ENCODE peak calls at places on chromosomes 2 and 18, in five cellular contexts. J is anterior cingulate cortex, T is LoVo, Z is C1 segment of cervical spinal cord, Q is SHP77. S is an unnamed sample.

GRCh38 chr18:12543697-12544096 is 114.2 kb downstream of the SPIRE1 start:
- DNase-seq in J (no peak), T (no peak), Z (no peak), Q (no peak), S (no peak)

GRCh38 chr2:102449370-102449974 is 23.6 kb upstream of the SLC9A4 start:
- DNase-seq in J (no peak), T (peak), Z (no peak), Q (no peak), S (peak)

GRCh38 chr2:117855886-117856285 is 41.4 kb downstream of the DDX18 start:
- DNase-seq in J (no peak), T (no peak), Z (no peak), Q (no peak), S (no peak)

GRCh38 chr2:218125095-218125494 is 733 bp upstream of the CXCR2 start:
- DNase-seq in J (no peak), T (no peak), Z (no peak), Q (no peak), S (no peak)

GRCh38 chr2:237282568-237283128 is 131.3 kb downstream of the COL6A3 start:
- DNase-seq in J (no peak), T (no peak), Z (no peak), Q (no peak), S (no peak)

GRCh38 chr2:197972017-197972416 is 167.6 kb downstream of the PLCL1 start:
- DNase-seq in J (no peak), T (no peak), Z (no peak), Q (no peak), S (no peak)

GRCh38 chr2:101327863-101328394 is 19.4 kb upstream of the RNF149 start:
- DNase-seq in J (no peak), T (peak), Z (no peak), Q (no peak), S (peak)

GRCh38 chr2:55175254-55176093 is 56.6 kb downstream of the CLHC1 start:
- DNase-seq in J (no peak), T (peak), Z (no peak), Q (peak), S (peak)

GRCh38 chr18:39053569-39053968 is 1488.0 kb upstream of the CELF4 start:
- DNase-seq in J (no peak), T (no peak), Z (no peak), Q (no peak), S (no peak)

GRCh38 chr2:150569761-150570160 is 82.3 kb upstream of the RND3 start:
- DNase-seq in J (no peak), T (no peak), Z (no peak), Q (no peak), S (no peak)

GRCh38 chr2:9002637-9003365 is 683 bp downstream of the MBOAT2 start:
- DNase-seq in J (no peak), T (no peak), Z (peak), Q (no peak), S (no peak)

GRCh38 chr18:79496978-79497637 is 101.4 kb downstream of the NFATC1 start:
- DNase-seq in J (peak), T (no peak), Z (peak), Q (no peak), S (no peak)

GRCh38 chr2:203718087-203718486 is 11.6 kb downstream of the CD28 start:
- DNase-seq in J (no peak), T (no peak), Z (no peak), Q (no peak), S (no peak)

GRCh38 chr2:95719473-95720060 is 127.8 kb downstream of the TRIM43 start:
- DNase-seq in J (no peak), T (no peak), Z (no peak), Q (no peak), S (no peak)

GRCh38 chr2:239550336-239550735 is 149.5 kb upstream of the HDAC4 start:
- DNase-seq in J (no peak), T (no peak), Z (no peak), Q (no peak), S (no peak)

GRCh38 chr2:183229386-183229785 is 105.1 kb downstream of the NUP35 start:
- DNase-seq in J (no peak), T (no peak), Z (no peak), Q (no peak), S (no peak)

GRCh38 chr2:178455947-178456346 is 4.8 kb downstream of the PJVK start:
- DNase-seq in J (no peak), T (no peak), Z (no peak), Q (no peak), S (no peak)

GRCh38 chr2:94986392-94986963 is 39.0 kb upstream of the MAL start:
- DNase-seq in J (peak), T (peak), Z (no peak), Q (peak), S (peak)

GRCh38 chr2:166373951-166374350 is 1.8 kb downstream of the SCN9A start:
- DNase-seq in J (no peak), T (peak), Z (no peak), Q (peak), S (no peak)

GRCh38 chr2:216348909-216349308 is 23.4 kb downstream of the MARCHF4 start:
- DNase-seq in J (no peak), T (no peak), Z (no peak), Q (no peak), S (peak)

GRCh38 chr2:33372940-33373553 is 103.4 kb upstream of the RASGRP3 start:
- DNase-seq in J (peak), T (peak), Z (no peak), Q (no peak), S (no peak)

GRCh38 chr2:206160124-206160806 is 570 bp downstream of the EEF1B2 start:
- DNase-seq in J (no peak), T (peak), Z (no peak), Q (no peak), S (no peak)

GRCh38 chr2:24613154-24613814 is 122.2 kb downstream of the NCOA1 start:
- DNase-seq in J (no peak), T (no peak), Z (no peak), Q (peak), S (peak)

GRCh38 chr2:177611310-177611886 is 218.8 kb downstream of the AGPS start:
- DNase-seq in J (no peak), T (no peak), Z (no peak), Q (no peak), S (no peak)

GRCh38 chr2:147846382-147847081 is 1.7 kb downstream of the ACVR2A start:
- DNase-seq in J (no peak), T (no peak), Z (peak), Q (no peak), S (no peak)

GRCh38 chr2:74010087-74010541 is 25.4 kb downstream of the TET3 start:
- DNase-seq in J (no peak), T (no peak), Z (no peak), Q (no peak), S (peak)

GRCh38 chr18:76456018-76456750 is 38.9 kb downstream of the ZNF516 start:
- DNase-seq in J (no peak), T (no peak), Z (no peak), Q (no peak), S (no peak)

GRCh38 chr2:209960676-209961630 is 41.5 kb upstream of the RPE start:
- DNase-seq in J (peak), T (peak), Z (no peak), Q (peak), S (peak)

GRCh38 chr18:48163184-48164095 is 233.0 kb upstream of the SMAD2 start:
- DNase-seq in J (no peak), T (no peak), Z (no peak), Q (no peak), S (no peak)

GRCh38 chr2:223020971-223021675 is 30.9 kb upstream of the KCNE4 start:
- DNase-seq in J (no peak), T (no peak), Z (no peak), Q (no peak), S (no peak)

GRCh38 chr2:16281451-16282330 is 341.3 kb downstream of the MYCN start:
- DNase-seq in J (no peak), T (peak), Z (peak), Q (no peak), S (no peak)

GRCh38 chr2:205709319-205709718 is 27.0 kb downstream of the NRP2 start:
- DNase-seq in J (no peak), T (no peak), Z (no peak), Q (no peak), S (no peak)

GRCh38 chr2:164879901-164880535 is 38.4 kb upstream of the COBLL1 start:
- DNase-seq in J (no peak), T (no peak), Z (no peak), Q (no peak), S (no peak)

GRCh38 chr18:43869451-43870008 is 592.2 kb upstream of the SYT4 start:
- DNase-seq in J (no peak), T (no peak), Z (no peak), Q (no peak), S (no peak)

GRCh38 chr18:35501369-35501768 is 3.6 kb upstream of the INO80C start:
- DNase-seq in J (no peak), T (no peak), Z (no peak), Q (no peak), S (no peak)

GRCh38 chr2:47309952-47310800 is 92.8 kb upstream of the MSH2 start:
- DNase-seq in J (peak), T (peak), Z (peak), Q (no peak), S (peak)

GRCh38 chr2:186576614-186577013 is 13.2 kb upstream of the ITGAV start:
- DNase-seq in J (no peak), T (no peak), Z (no peak), Q (no peak), S (no peak)

GRCh38 chr2:30691091-30691947 is 115.9 kb downstream of the CAPN13 start:
- DNase-seq in J (no peak), T (no peak), Z (no peak), Q (no peak), S (no peak)

S was measured in PC-9.